ENCODE peak calls at places on chromosomes 16 and 17, in nine cellular contexts. R, D, X, O, H, L, Z, U and V are unnamed samples.

GRCh38 chr17:81457917-81458555 is 54.6 kb downstream of the ACTG1 start:
- DNase-seq in R (no peak), D (no peak), X (no peak), O (no peak), H (no peak), L (no peak), Z (no peak), U (no peak), V (no peak)

GRCh38 chr17:16922386-16923096 is 49.4 kb downstream of the TNFRSF13B start:
- DNase-seq in R (no peak), D (no peak), X (peak), O (peak), H (no peak), L (no peak), Z (no peak), U (no peak), V (peak)

GRCh38 chr17:57995076-57995956 is 7.3 kb upstream of the VEZF1 start:
- DNase-seq in R (peak), D (peak), X (peak), O (peak), H (peak), L (peak), Z (no peak), U (no peak), V (peak)

GRCh38 chr16:31487720-31488629 is 5.1 kb downstream of the SLC5A2 start:
- DNase-seq in R (peak), D (no peak), X (peak), O (peak), H (no peak), L (no peak), Z (no peak), U (no peak), V (peak)

GRCh38 chr17:28916302-28916934 is 13.5 kb upstream of the DHRS13 start:
- DNase-seq in R (peak), D (no peak), X (peak), O (no peak), H (peak), L (no peak), Z (no peak), U (no peak), V (peak)

GRCh38 chr17:32523827-32524552 is 37.2 kb downstream of the CDK5R1 start:
- DNase-seq in R (no peak), D (no peak), X (no peak), O (no peak), H (no peak), L (peak), Z (peak), U (no peak), V (no peak)

GRCh38 chr17:28634211-28634865 is 10.6 kb downstream of the BLTP2 start:
- DNase-seq in R (no peak), D (no peak), X (no peak), O (no peak), H (no peak), L (no peak), Z (no peak), U (no peak), V (no peak)

GRCh38 chr16:67036323-67036741 is 7.4 kb downstream of the CBFB start:
- DNase-seq in R (no peak), D (no peak), X (no peak), O (no peak), H (no peak), L (no peak), Z (no peak), U (no peak), V (no peak)

GRCh38 chr16:4142268-4142667 is 26.0 kb upstream of the ADCY9 start:
- DNase-seq in R (no peak), D (no peak), X (no peak), O (no peak), H (no peak), L (no peak), Z (peak), U (no peak), V (no peak)

GRCh38 chr16:1960665-1961630 is 1.6 kb downstream of the NDUFB10 start:
- DNase-seq in R (no peak), D (no peak), X (peak), O (no peak), H (no peak), L (no peak), Z (no peak), U (no peak), V (no peak)

GRCh38 chr16:68367034-68367433 is 56.2 kb downstream of the PRMT7 start:
- DNase-seq in R (peak), D (no peak), X (peak), O (peak), H (peak), L (no peak), Z (no peak), U (no peak), V (no peak)

GRCh38 chr17:49681336-49681735 is 3.4 kb upstream of the SPOP start:
- DNase-seq in R (no peak), D (no peak), X (no peak), O (no peak), H (no peak), L (no peak), Z (no peak), U (no peak), V (no peak)

GRCh38 chr17:82835766-82836512 is 3.9 kb downstream of the ZNF750 start:
- DNase-seq in R (no peak), D (no peak), X (no peak), O (no peak), H (no peak), L (peak), Z (no peak), U (no peak), V (no peak)

GRCh38 chr17:31431098-31431794 is 39.8 kb downstream of the RAB11FIP4 start:
- DNase-seq in R (no peak), D (no peak), X (no peak), O (no peak), H (no peak), L (no peak), Z (no peak), U (no peak), V (no peak)

GRCh38 chr17:39108976-39109375 is 42.5 kb downstream of the PLXDC1 start:
- DNase-seq in R (no peak), D (no peak), X (no peak), O (no peak), H (no peak), L (no peak), Z (no peak), U (no peak), V (no peak)
- TF ChIP-seq EP300 in R (no peak), D (no peak), X (no peak), O (no peak), H (no peak), L (no peak), Z (no peak), U (no peak), V (no peak)

GRCh38 chr17:78719630-78720298 is 62.3 kb downstream of the CYTH1 start:
- DNase-seq in R (no peak), D (no peak), X (no peak), O (no peak), H (no peak), L (no peak), Z (no peak), U (no peak), V (no peak)
- H3K27ac ChIP-seq in R (no peak), D (no peak), X (no peak), O (peak), H (peak), L (peak), Z (peak), U (no peak), V (no peak)

GRCh38 chr16:57519796-57520360 is 16.5 kb downstream of the CCDC102A start:
- DNase-seq in R (peak), D (peak), X (peak), O (peak), H (peak), L (peak), Z (no peak), U (no peak), V (peak)
- TF ChIP-seq EP300 in R (no peak), D (no peak), X (no peak), O (no peak), H (no peak), L (no peak), Z (no peak), U (no peak), V (no peak)

GRCh38 chr16:65059421-65059980 is 62.4 kb downstream of the CDH11 start:
- DNase-seq in R (no peak), D (no peak), X (no peak), O (no peak), H (no peak), L (no peak), Z (no peak), U (no peak), V (no peak)
- H3K27ac ChIP-seq in R (no peak), D (no peak), X (no peak), O (no peak), H (peak), L (no peak), Z (no peak), U (no peak), V (no peak)

GRCh38 chr17:76805319-76805718 is 62.9 kb upstream of the MGAT5B start:
- DNase-seq in R (no peak), D (no peak), X (peak), O (no peak), H (no peak), L (no peak), Z (no peak), U (no peak), V (no peak)
- TF ChIP-seq EP300 in R (no peak), D (no peak), X (no peak), O (no peak), H (no peak), L (no peak), Z (no peak), U (no peak), V (no peak)

DNA sequence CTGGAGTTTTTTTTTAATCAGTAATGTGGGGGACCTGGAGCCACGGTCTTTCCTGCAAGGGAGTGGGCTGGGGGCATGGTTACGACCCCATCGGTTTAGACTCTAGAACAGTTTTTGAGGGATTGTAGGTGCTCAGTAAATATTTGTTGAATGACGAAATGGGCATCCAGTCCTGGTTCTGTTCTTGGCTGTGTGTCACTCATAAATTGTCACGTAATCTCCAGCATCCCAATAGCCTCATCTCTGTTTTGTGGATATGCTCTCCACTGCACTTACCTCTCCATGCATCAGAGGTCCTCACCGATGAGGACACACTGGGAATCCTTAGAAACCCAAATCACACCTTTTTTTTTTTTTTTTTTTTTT is 497 bp upstream of the SLC38A7 start:
- DNase-seq in R (no peak), D (no peak), X (peak), O (no peak), H (no peak), L (no peak), Z (no peak), U (no peak), V (no peak)
- H3K27ac ChIP-seq in R (no peak), D (no peak), X (peak), O (peak), H (peak), L (peak), Z (no peak), U (no peak), V (peak)

DNA sequence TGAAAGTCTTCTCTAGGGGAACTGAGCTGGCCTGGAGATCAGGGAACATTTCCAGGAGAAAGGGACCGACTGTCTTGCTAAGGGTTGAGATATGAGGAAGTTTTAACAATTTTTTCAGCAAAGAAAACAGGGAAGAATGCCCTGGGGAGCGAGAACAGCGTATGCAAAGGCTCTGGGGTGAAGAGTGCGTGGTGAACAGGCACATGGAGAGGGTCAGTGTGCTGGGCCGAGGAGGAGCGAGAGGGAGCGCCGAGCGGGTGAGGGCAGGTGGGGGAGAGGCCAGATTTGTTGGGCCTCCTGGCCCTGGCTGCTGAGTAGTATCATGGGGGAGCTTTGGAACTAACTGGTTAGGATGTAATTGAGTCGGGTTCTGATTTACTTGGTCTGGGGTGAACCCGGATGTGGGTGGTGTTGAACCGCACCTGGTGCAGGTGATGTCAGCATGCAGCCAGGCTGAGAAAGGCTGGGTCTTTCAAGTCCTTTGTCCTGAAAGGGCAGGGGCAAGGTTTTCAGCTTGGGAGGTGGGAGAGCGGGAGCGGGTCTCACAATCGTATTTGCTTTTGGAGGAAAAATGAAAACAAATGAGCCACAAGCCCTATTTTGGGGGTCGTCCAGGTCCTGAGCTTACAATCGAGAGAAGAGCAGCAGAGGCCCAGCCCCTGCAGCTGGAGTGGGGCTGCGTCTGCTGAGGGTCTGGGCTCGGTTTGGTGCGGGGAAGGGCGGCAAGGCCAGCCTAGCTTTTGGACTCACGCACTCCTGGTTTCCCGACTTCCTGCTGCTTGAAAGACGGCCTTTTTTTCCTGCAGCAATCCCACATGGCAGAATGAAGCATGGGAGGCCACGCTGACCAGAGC is 11.1 kb upstream of the WFDC1 start:
- DNase-seq in R (no peak), D (peak), X (no peak), O (no peak), H (no peak), L (no peak), Z (no peak), U (no peak), V (no peak)
- TF ChIP-seq EP300 in R (no peak), D (no peak), X (no peak), O (no peak), H (no peak), L (no peak), Z (no peak), U (no peak), V (no peak)

GRCh38 chr16:17836868-17837602 is 366.3 kb upstream of the XYLT1 start:
- DNase-seq in R (no peak), D (no peak), X (peak), O (no peak), H (no peak), L (no peak), Z (no peak), U (peak), V (no peak)
- H3K27ac ChIP-seq in R (no peak), D (no peak), X (no peak), O (no peak), H (no peak), L (no peak), Z (no peak), U (peak), V (no peak)

DNA sequence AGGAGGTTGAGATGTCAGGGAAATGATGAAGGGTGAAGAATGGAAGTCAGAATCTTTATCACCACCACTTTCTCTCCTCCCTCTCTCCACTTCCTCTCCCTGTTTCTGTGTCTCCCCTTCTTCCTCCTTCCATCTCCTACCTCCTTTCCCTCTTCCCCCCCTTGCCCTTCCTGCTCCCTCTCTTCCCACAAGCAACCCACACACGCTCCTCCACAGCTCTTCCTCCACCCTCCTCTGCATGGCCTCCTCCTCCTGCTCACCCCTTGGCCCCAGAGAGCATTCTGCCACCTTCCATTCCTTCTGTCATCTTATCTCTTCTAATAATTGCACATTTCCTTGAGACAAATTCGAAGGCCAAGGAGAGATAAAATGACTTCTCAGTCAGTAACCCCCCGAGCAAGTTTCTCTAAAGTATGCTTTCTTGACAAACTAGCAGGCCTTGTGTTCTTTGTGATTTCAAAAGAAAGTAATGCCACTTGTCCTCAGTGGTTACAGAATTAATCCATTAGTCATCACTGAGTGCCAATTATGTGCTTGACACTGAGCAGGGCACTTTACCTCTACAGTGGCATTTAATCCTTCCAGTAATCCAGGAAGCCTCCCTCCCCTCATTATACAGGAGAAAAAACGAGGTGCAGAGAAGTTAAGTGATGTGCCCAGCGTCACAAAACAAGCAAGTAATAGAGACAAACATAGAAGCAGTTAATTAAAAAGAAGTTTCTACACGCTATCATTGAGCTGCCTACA is 72.3 kb upstream of the CCL1 start:
- DNase-seq in R (no peak), D (no peak), X (no peak), O (no peak), H (no peak), L (no peak), Z (no peak), U (no peak), V (peak)
- TF ChIP-seq EP300 in R (no peak), D (no peak), X (no peak), O (no peak), H (no peak), L (no peak), Z (no peak), U (no peak), V (no peak)